ENCODE peak calls at places on chromosomes 4 and X, in ten cellular contexts. One of them, this sample, is unnamed.
A peak's percentile ranks its signal among the peaks of the same experiment; 100 is the strongest.

GRCh38 chr4:186932196-186932595 is 208.5 kb upstream of the FAT1 start:
- DNase-seq in nephron progenitor cell: no peak
- DNase-seq in aorta: no peak
- DNase-seq in NCI-H1694 treated with DMSO at 0.1 percent for 48 hours: no peak
- DNase-seq in HTR-8/SVneo: no peak
- DNase-seq in right lobe of liver: no peak
- DNase-seq in hypothalamus: no peak
- DNase-seq in Panc1: no peak
- DNase-seq in RPMI7951: peak; percentile 62
- DNase-seq in kidney tubule cell: no peak
- DNase-seq in this sample: no peak

GRCh38 chr4:24952667-24953066 is 39.8 kb upstream of the CCDC149 start:
- DNase-seq in nephron progenitor cell: no peak
- DNase-seq in aorta: no peak
- DNase-seq in NCI-H1694 treated with DMSO at 0.1 percent for 48 hours: no peak
- DNase-seq in HTR-8/SVneo: no peak
- DNase-seq in right lobe of liver: no peak
- DNase-seq in hypothalamus: no peak
- DNase-seq in Panc1: no peak
- DNase-seq in RPMI7951: no peak
- DNase-seq in kidney tubule cell: no peak
- DNase-seq in this sample: no peak

GRCh38 chrX:39050427-39050826 is 249.2 kb downstream of the MID1IP1 start:
- DNase-seq in nephron progenitor cell: no peak
- DNase-seq in aorta: no peak
- DNase-seq in NCI-H1694 treated with DMSO at 0.1 percent for 48 hours: no peak
- DNase-seq in HTR-8/SVneo: no peak
- DNase-seq in right lobe of liver: no peak
- DNase-seq in hypothalamus: no peak
- DNase-seq in Panc1: no peak
- DNase-seq in RPMI7951: no peak
- DNase-seq in kidney tubule cell: no peak
- DNase-seq in this sample: no peak

GRCh38 chr4:71266090-71266794 is 72.6 kb upstream of the SLC4A4 start:
- DNase-seq in nephron progenitor cell: no peak
- DNase-seq in aorta: no peak
- DNase-seq in NCI-H1694 treated with DMSO at 0.1 percent for 48 hours: no peak
- DNase-seq in HTR-8/SVneo: no peak
- DNase-seq in right lobe of liver: no peak
- DNase-seq in hypothalamus: no peak
- DNase-seq in Panc1: no peak
- DNase-seq in RPMI7951: no peak
- DNase-seq in kidney tubule cell: peak; percentile 26
- DNase-seq in this sample: no peak

GRCh38 chrX:151970661-151971060 is 3.8 kb downstream of the GABRE start:
- DNase-seq in nephron progenitor cell: no peak
- DNase-seq in aorta: peak; percentile 88
- DNase-seq in NCI-H1694 treated with DMSO at 0.1 percent for 48 hours: no peak
- DNase-seq in HTR-8/SVneo: peak; percentile 39
- DNase-seq in right lobe of liver: peak; percentile 61
- DNase-seq in hypothalamus: no peak
- DNase-seq in Panc1: no peak
- DNase-seq in RPMI7951: peak; percentile 91
- DNase-seq in kidney tubule cell: peak; percentile 50
- DNase-seq in this sample: peak; percentile 82

GRCh38 chr4:38715076-38715475 is 51.1 kb downstream of the KLF3 start:
- DNase-seq in nephron progenitor cell: no peak
- DNase-seq in aorta: no peak
- DNase-seq in NCI-H1694 treated with DMSO at 0.1 percent for 48 hours: no peak
- DNase-seq in HTR-8/SVneo: no peak
- DNase-seq in right lobe of liver: no peak
- DNase-seq in hypothalamus: no peak
- DNase-seq in Panc1: no peak
- DNase-seq in RPMI7951: peak; percentile 4
- DNase-seq in kidney tubule cell: no peak
- DNase-seq in this sample: peak; percentile 24

GRCh38 chr4:81352476-81352875 is 119.2 kb downstream of the RASGEF1B start:
- DNase-seq in nephron progenitor cell: no peak
- DNase-seq in aorta: no peak
- DNase-seq in NCI-H1694 treated with DMSO at 0.1 percent for 48 hours: no peak
- DNase-seq in HTR-8/SVneo: no peak
- DNase-seq in right lobe of liver: no peak
- DNase-seq in hypothalamus: no peak
- DNase-seq in Panc1: no peak
- DNase-seq in RPMI7951: no peak
- DNase-seq in kidney tubule cell: no peak
- DNase-seq in this sample: peak; percentile 9

GRCh38 chrX:47080215-47080914 is 2.1 kb downstream of the RGN start:
- DNase-seq in nephron progenitor cell: no peak
- DNase-seq in aorta: no peak
- DNase-seq in NCI-H1694 treated with DMSO at 0.1 percent for 48 hours: no peak
- DNase-seq in HTR-8/SVneo: no peak
- DNase-seq in right lobe of liver: peak; percentile 81
- DNase-seq in hypothalamus: no peak
- DNase-seq in Panc1: no peak
- DNase-seq in RPMI7951: no peak
- DNase-seq in kidney tubule cell: no peak
- DNase-seq in this sample: no peak

GRCh38 chr4:5051210-5051691 is at the start of gene STK32B:
- DNase-seq in nephron progenitor cell: peak; percentile 77
- DNase-seq in aorta: peak; percentile 90
- DNase-seq in NCI-H1694 treated with DMSO at 0.1 percent for 48 hours: no peak
- DNase-seq in HTR-8/SVneo: peak; percentile 62
- DNase-seq in right lobe of liver: no peak
- DNase-seq in hypothalamus: no peak
- DNase-seq in Panc1: no peak
- DNase-seq in RPMI7951: peak; percentile 88
- DNase-seq in kidney tubule cell: peak; percentile 87
- DNase-seq in this sample: peak; percentile 80

GRCh38 chr4:101114936-101115372 is 232.4 kb downstream of the PPP3CA start:
- DNase-seq in nephron progenitor cell: no peak
- DNase-seq in aorta: no peak
- DNase-seq in NCI-H1694 treated with DMSO at 0.1 percent for 48 hours: no peak
- DNase-seq in HTR-8/SVneo: no peak
- DNase-seq in right lobe of liver: no peak
- DNase-seq in hypothalamus: no peak
- DNase-seq in Panc1: peak; percentile 25
- DNase-seq in RPMI7951: peak; percentile 70
- DNase-seq in kidney tubule cell: peak; percentile 65
- DNase-seq in this sample: peak; percentile 96

GRCh38 chr4:70902577-70903281 is 560 bp downstream of the MOB1B start:
- DNase-seq in nephron progenitor cell: no peak
- DNase-seq in aorta: no peak
- DNase-seq in NCI-H1694 treated with DMSO at 0.1 percent for 48 hours: no peak
- DNase-seq in HTR-8/SVneo: peak; percentile 12
- DNase-seq in right lobe of liver: no peak
- DNase-seq in hypothalamus: no peak
- DNase-seq in Panc1: no peak
- DNase-seq in RPMI7951: no peak
- DNase-seq in kidney tubule cell: peak; percentile 40
- DNase-seq in this sample: no peak

GRCh38 chrX:131225078-131225477 is 64.0 kb downstream of the IGSF1 start:
- DNase-seq in nephron progenitor cell: no peak
- DNase-seq in aorta: no peak
- DNase-seq in NCI-H1694 treated with DMSO at 0.1 percent for 48 hours: no peak
- DNase-seq in HTR-8/SVneo: no peak
- DNase-seq in right lobe of liver: no peak
- DNase-seq in hypothalamus: no peak
- DNase-seq in Panc1: no peak
- DNase-seq in RPMI7951: no peak
- DNase-seq in kidney tubule cell: no peak
- DNase-seq in this sample: no peak

GRCh38 chr4:113893546-113893945 is 85.9 kb downstream of the ARSJ start:
- DNase-seq in nephron progenitor cell: no peak
- DNase-seq in aorta: no peak
- DNase-seq in NCI-H1694 treated with DMSO at 0.1 percent for 48 hours: no peak
- DNase-seq in HTR-8/SVneo: no peak
- DNase-seq in right lobe of liver: no peak
- DNase-seq in hypothalamus: no peak
- DNase-seq in Panc1: no peak
- DNase-seq in RPMI7951: no peak
- DNase-seq in kidney tubule cell: peak; percentile 16
- DNase-seq in this sample: no peak

GRCh38 chr4:21709031-21709430 is 239.5 kb downstream of the KCNIP4 start:
- DNase-seq in nephron progenitor cell: no peak
- DNase-seq in aorta: no peak
- DNase-seq in NCI-H1694 treated with DMSO at 0.1 percent for 48 hours: no peak
- DNase-seq in HTR-8/SVneo: no peak
- DNase-seq in right lobe of liver: no peak
- DNase-seq in hypothalamus: no peak
- DNase-seq in Panc1: no peak
- DNase-seq in RPMI7951: no peak
- DNase-seq in kidney tubule cell: peak; percentile 2
- DNase-seq in this sample: no peak

This sample was measured in mammary epithelial cell.